ENCODE peak calls at places on chromosome 22, in seven cellular contexts. One of them, this sample, is unnamed.

GRCh38 chr22:37345863-37346514 is 63.7 kb downstream of the CYTH4 start:
- DNase-seq in progenitor cell of endocrine pancreas: no peak
- DNase-seq in germinal center: no peak
- DNase-seq in GM13976: no peak
- DNase-seq in astrocyte of the spinal cord: peak; percentile 71
- DNase-seq in esophagus squamous epithelium: no peak
- DNase-seq in activated CD8-positive, alpha-beta memory T cell treated with anti-CD3 and anti-CD28 coated beads for 4 hours: no peak
- DNase-seq in this sample: no peak

GRCh38 chr22:49833340-49834007 is 5.8 kb upstream of the BRD1 start:
- DNase-seq in esophagus squamous epithelium: no peak
- DNase-seq in activated CD8-positive, alpha-beta memory T cell treated with anti-CD3 and anti-CD28 coated beads for 4 hours: no peak
- DNase-seq in astrocyte of the spinal cord: no peak
- DNase-seq in progenitor cell of endocrine pancreas: no peak
- DNase-seq in GM13976: no peak
- DNase-seq in germinal center: no peak
- DNase-seq in this sample: no peak

GRCh38 chr22:22360014-22360413 is 115.4 kb downstream of the VPREB1 start:
- DNase-seq in activated CD8-positive, alpha-beta memory T cell treated with anti-CD3 and anti-CD28 coated beads for 4 hours: no peak
- DNase-seq in GM13976: no peak
- DNase-seq in astrocyte of the spinal cord: no peak
- DNase-seq in germinal center: no peak
- DNase-seq in progenitor cell of endocrine pancreas: no peak
- DNase-seq in esophagus squamous epithelium: no peak
- DNase-seq in this sample: no peak

GRCh38 chr22:48594016-48594756 is 1233.5 kb downstream of the BRD1 start:
- DNase-seq in activated CD8-positive, alpha-beta memory T cell treated with anti-CD3 and anti-CD28 coated beads for 4 hours: no peak
- DNase-seq in germinal center: no peak
- DNase-seq in astrocyte of the spinal cord: no peak
- DNase-seq in GM13976: no peak
- DNase-seq in esophagus squamous epithelium: no peak
- DNase-seq in progenitor cell of endocrine pancreas: no peak
- DNase-seq in this sample: no peak

GRCh38 chr22:42820075-42820763 is 36.9 kb downstream of the ARFGAP3 start:
- DNase-seq in progenitor cell of endocrine pancreas: no peak
- DNase-seq in esophagus squamous epithelium: no peak
- DNase-seq in astrocyte of the spinal cord: peak; percentile 78
- DNase-seq in GM13976: no peak
- DNase-seq in activated CD8-positive, alpha-beta memory T cell treated with anti-CD3 and anti-CD28 coated beads for 4 hours: no peak
- DNase-seq in germinal center: peak; percentile 43
- DNase-seq in this sample: no peak

GRCh38 chr22:37230673-37231405 is 13.2 kb downstream of the RAC2 start:
- DNase-seq in esophagus squamous epithelium: no peak
- DNase-seq in progenitor cell of endocrine pancreas: no peak
- DNase-seq in germinal center: no peak
- DNase-seq in GM13976: peak; percentile 76
- DNase-seq in activated CD8-positive, alpha-beta memory T cell treated with anti-CD3 and anti-CD28 coated beads for 4 hours: no peak
- DNase-seq in astrocyte of the spinal cord: no peak
- DNase-seq in this sample: peak; percentile 90

GRCh38 chr22:32531955-32532818 is 57.6 kb downstream of the FBXO7 start:
- DNase-seq in progenitor cell of endocrine pancreas: peak; percentile 21
- DNase-seq in esophagus squamous epithelium: no peak
- DNase-seq in GM13976: no peak
- DNase-seq in germinal center: no peak
- DNase-seq in activated CD8-positive, alpha-beta memory T cell treated with anti-CD3 and anti-CD28 coated beads for 4 hours: no peak
- DNase-seq in astrocyte of the spinal cord: peak; percentile 77
- DNase-seq in this sample: no peak

GRCh38 chr22:42160830-42161696 is 30.5 kb upstream of the CYP2D6 start:
- DNase-seq in progenitor cell of endocrine pancreas: no peak
- DNase-seq in astrocyte of the spinal cord: no peak
- DNase-seq in activated CD8-positive, alpha-beta memory T cell treated with anti-CD3 and anti-CD28 coated beads for 4 hours: no peak
- DNase-seq in esophagus squamous epithelium: no peak
- DNase-seq in germinal center: no peak
- DNase-seq in GM13976: no peak
- DNase-seq in this sample: no peak

GRCh38 chr22:24498826-24499225 is 3.7 kb downstream of the UPB1 start:
- DNase-seq in progenitor cell of endocrine pancreas: no peak
- DNase-seq in astrocyte of the spinal cord: no peak
- DNase-seq in activated CD8-positive, alpha-beta memory T cell treated with anti-CD3 and anti-CD28 coated beads for 4 hours: no peak
- DNase-seq in germinal center: no peak
- DNase-seq in GM13976: no peak
- DNase-seq in esophagus squamous epithelium: no peak
- DNase-seq in this sample: no peak

GRCh38 chr22:48588881-48589450 is 1238.7 kb downstream of the BRD1 start:
- DNase-seq in esophagus squamous epithelium: no peak
- DNase-seq in germinal center: no peak
- DNase-seq in GM13976: no peak
- DNase-seq in astrocyte of the spinal cord: no peak
- DNase-seq in progenitor cell of endocrine pancreas: no peak
- DNase-seq in activated CD8-positive, alpha-beta memory T cell treated with anti-CD3 and anti-CD28 coated beads for 4 hours: no peak
- DNase-seq in this sample: no peak

GRCh38 chr22:30270841-30271240 is 4.2 kb upstream of the OSM start:
- DNase-seq in GM13976: no peak
- DNase-seq in germinal center: no peak
- DNase-seq in astrocyte of the spinal cord: peak; percentile 60
- DNase-seq in activated CD8-positive, alpha-beta memory T cell treated with anti-CD3 and anti-CD28 coated beads for 4 hours: no peak
- DNase-seq in progenitor cell of endocrine pancreas: no peak
- DNase-seq in esophagus squamous epithelium: peak; percentile 44
- DNase-seq in this sample: no peak

GRCh38 chr22:20471126-20471833 is 24.3 kb downstream of the KLHL22 start:
- DNase-seq in progenitor cell of endocrine pancreas: no peak
- DNase-seq in GM13976: no peak
- DNase-seq in activated CD8-positive, alpha-beta memory T cell treated with anti-CD3 and anti-CD28 coated beads for 4 hours: no peak
- DNase-seq in astrocyte of the spinal cord: no peak
- DNase-seq in germinal center: no peak
- DNase-seq in esophagus squamous epithelium: no peak
- DNase-seq in this sample: no peak

GRCh38 chr22:26890870-26891269 is 233.5 kb downstream of the MIAT start:
- DNase-seq in astrocyte of the spinal cord: no peak
- DNase-seq in progenitor cell of endocrine pancreas: no peak
- DNase-seq in activated CD8-positive, alpha-beta memory T cell treated with anti-CD3 and anti-CD28 coated beads for 4 hours: no peak
- DNase-seq in GM13976: no peak
- DNase-seq in esophagus squamous epithelium: no peak
- DNase-seq in germinal center: no peak
- DNase-seq in this sample: no peak

GRCh38 chr22:37043828-37044538 is 7.6 kb upstream of the KCTD17 start:
- DNase-seq in astrocyte of the spinal cord: no peak
- DNase-seq in germinal center: peak; percentile 88
- DNase-seq in GM13976: peak; percentile 93
- DNase-seq in activated CD8-positive, alpha-beta memory T cell treated with anti-CD3 and anti-CD28 coated beads for 4 hours: no peak
- DNase-seq in progenitor cell of endocrine pancreas: peak; percentile 62
- DNase-seq in esophagus squamous epithelium: no peak
- DNase-seq in this sample: peak; percentile 66

GRCh38 chr22:21714784-21715183 is 20.8 kb downstream of the YPEL1 start:
- DNase-seq in GM13976: no peak
- DNase-seq in progenitor cell of endocrine pancreas: no peak
- DNase-seq in esophagus squamous epithelium: no peak
- DNase-seq in activated CD8-positive, alpha-beta memory T cell treated with anti-CD3 and anti-CD28 coated beads for 4 hours: no peak
- DNase-seq in germinal center: no peak
- DNase-seq in astrocyte of the spinal cord: no peak
- DNase-seq in this sample: no peak

GRCh38 chr22:35735622-35736021 is 17.9 kb downstream of the APOL5 start:
- DNase-seq in germinal center: no peak
- DNase-seq in esophagus squamous epithelium: no peak
- DNase-seq in astrocyte of the spinal cord: no peak
- DNase-seq in progenitor cell of endocrine pancreas: no peak
- DNase-seq in GM13976: no peak
- DNase-seq in activated CD8-positive, alpha-beta memory T cell treated with anti-CD3 and anti-CD28 coated beads for 4 hours: no peak
- DNase-seq in this sample: no peak